ENCODE peak calls at places on chromosomes 5 and 9, in ten cellular contexts. One of them, this sample, is unnamed.

GRCh38 chr5:93874080-93874479 is 132.7 kb upstream of the POU5F2 start:
- DNase-seq in NCI-H1092: no peak
- DNase-seq in GM20000: peak; percentile 9
- DNase-seq in osteoblast: peak; percentile 75
- DNase-seq in stimulated activated naive CD4-positive, alpha-beta T cell: no peak
- DNase-seq in T-helper 9 cell: no peak
- DNase-seq in HuH-7: no peak
- DNase-seq in A172: peak; percentile 4
- DNase-seq in anterior cingulate cortex: no peak
- DNase-seq in AG08395: no peak
- DNase-seq in this sample: no peak

GRCh38 chr5:142500506-142500905 is 175.7 kb upstream of the SPRY4 start:
- DNase-seq in stimulated activated naive CD4-positive, alpha-beta T cell: no peak
- DNase-seq in GM20000: no peak
- DNase-seq in NCI-H1092: no peak
- DNase-seq in T-helper 9 cell: no peak
- DNase-seq in osteoblast: no peak
- DNase-seq in HuH-7: no peak
- DNase-seq in A172: no peak
- DNase-seq in anterior cingulate cortex: no peak
- DNase-seq in AG08395: no peak
- DNase-seq in this sample: no peak

GRCh38 chr5:43602456-43602817 is 543 bp upstream of the NNT start:
- DNase-seq in osteoblast: peak; percentile 87
- DNase-seq in AG08395: peak; percentile 51
- DNase-seq in stimulated activated naive CD4-positive, alpha-beta T cell: peak; percentile 4
- DNase-seq in A172: peak; percentile 56
- DNase-seq in NCI-H1092: peak; percentile 34
- DNase-seq in anterior cingulate cortex: no peak
- DNase-seq in T-helper 9 cell: peak; percentile 1
- DNase-seq in GM20000: peak; percentile 32
- DNase-seq in HuH-7: peak; percentile 55
- DNase-seq in this sample: peak; percentile 53

GRCh38 chr5:84383816-84384603 is 670 bp downstream of the EDIL3 start:
- DNase-seq in osteoblast: peak; percentile 88
- DNase-seq in stimulated activated naive CD4-positive, alpha-beta T cell: no peak
- DNase-seq in AG08395: no peak
- DNase-seq in NCI-H1092: no peak
- DNase-seq in HuH-7: peak; percentile 36
- DNase-seq in A172: peak; percentile 36
- DNase-seq in GM20000: peak; percentile 10
- DNase-seq in anterior cingulate cortex: peak; percentile 31
- DNase-seq in T-helper 9 cell: no peak
- DNase-seq in this sample: peak; percentile 25

GRCh38 chr5:137289856-137290255 is 209.3 kb downstream of the SPOCK1 start:
- DNase-seq in AG08395: no peak
- DNase-seq in anterior cingulate cortex: no peak
- DNase-seq in A172: no peak
- DNase-seq in NCI-H1092: no peak
- DNase-seq in stimulated activated naive CD4-positive, alpha-beta T cell: no peak
- DNase-seq in T-helper 9 cell: no peak
- DNase-seq in HuH-7: no peak
- DNase-seq in GM20000: no peak
- DNase-seq in osteoblast: no peak
- DNase-seq in this sample: no peak

GRCh38 chr5:73118331-73119011 is 1.9 kb upstream of the TMEM171 start:
- DNase-seq in HuH-7: no peak
- DNase-seq in osteoblast: peak; percentile 80
- DNase-seq in stimulated activated naive CD4-positive, alpha-beta T cell: no peak
- DNase-seq in AG08395: no peak
- DNase-seq in A172: no peak
- DNase-seq in GM20000: no peak
- DNase-seq in anterior cingulate cortex: no peak
- DNase-seq in NCI-H1092: no peak
- DNase-seq in T-helper 9 cell: no peak
- DNase-seq in this sample: no peak

GRCh38 chr5:130000460-130000859 is 96.2 kb downstream of the CHSY3 start:
- DNase-seq in HuH-7: no peak
- DNase-seq in NCI-H1092: no peak
- DNase-seq in stimulated activated naive CD4-positive, alpha-beta T cell: no peak
- DNase-seq in A172: no peak
- DNase-seq in GM20000: no peak
- DNase-seq in osteoblast: no peak
- DNase-seq in anterior cingulate cortex: no peak
- DNase-seq in T-helper 9 cell: no peak
- DNase-seq in AG08395: no peak
- DNase-seq in this sample: no peak

GRCh38 chr5:28301676-28302075 is 1263.3 kb upstream of the CDH9 start:
- DNase-seq in NCI-H1092: no peak
- DNase-seq in osteoblast: no peak
- DNase-seq in A172: peak; percentile 95
- DNase-seq in AG08395: no peak
- DNase-seq in GM20000: no peak
- DNase-seq in T-helper 9 cell: no peak
- DNase-seq in HuH-7: no peak
- DNase-seq in anterior cingulate cortex: no peak
- DNase-seq in stimulated activated naive CD4-positive, alpha-beta T cell: no peak
- DNase-seq in this sample: peak; percentile 96

GRCh38 chr5:24161559-24161958 is 483.2 kb downstream of the CDH10 start:
- DNase-seq in AG08395: no peak
- DNase-seq in osteoblast: no peak
- DNase-seq in HuH-7: no peak
- DNase-seq in A172: peak; percentile 73
- DNase-seq in T-helper 9 cell: no peak
- DNase-seq in stimulated activated naive CD4-positive, alpha-beta T cell: no peak
- DNase-seq in GM20000: no peak
- DNase-seq in NCI-H1092: no peak
- DNase-seq in anterior cingulate cortex: no peak
- DNase-seq in this sample: peak; percentile 79

GRCh38 chr5:65034782-65035181 is 266.1 kb downstream of the CWC27 start:
- DNase-seq in A172: no peak
- DNase-seq in GM20000: no peak
- DNase-seq in osteoblast: no peak
- DNase-seq in NCI-H1092: no peak
- DNase-seq in AG08395: no peak
- DNase-seq in HuH-7: no peak
- DNase-seq in anterior cingulate cortex: no peak
- DNase-seq in T-helper 9 cell: no peak
- DNase-seq in stimulated activated naive CD4-positive, alpha-beta T cell: no peak
- DNase-seq in this sample: no peak

GRCh38 chr9:113988385-113988784 is 89.7 kb downstream of the AMBP start:
- DNase-seq in AG08395: no peak
- DNase-seq in NCI-H1092: no peak
- DNase-seq in GM20000: no peak
- DNase-seq in T-helper 9 cell: no peak
- DNase-seq in osteoblast: peak; percentile 38
- DNase-seq in A172: no peak
- DNase-seq in anterior cingulate cortex: no peak
- DNase-seq in stimulated activated naive CD4-positive, alpha-beta T cell: no peak
- DNase-seq in HuH-7: no peak
- DNase-seq in this sample: no peak

GRCh38 chr5:73129143-73129542 is 8.8 kb downstream of the TMEM171 start:
- DNase-seq in osteoblast: no peak
- DNase-seq in T-helper 9 cell: no peak
- DNase-seq in NCI-H1092: no peak
- DNase-seq in HuH-7: no peak
- DNase-seq in anterior cingulate cortex: no peak
- DNase-seq in A172: peak; percentile 20
- DNase-seq in GM20000: no peak
- DNase-seq in AG08395: no peak
- DNase-seq in stimulated activated naive CD4-positive, alpha-beta T cell: no peak
- DNase-seq in this sample: no peak

GRCh38 chr9:88775037-88775471 is 216.2 kb upstream of the S1PR3 start:
- DNase-seq in NCI-H1092: no peak
- DNase-seq in HuH-7: no peak
- DNase-seq in GM20000: no peak
- DNase-seq in A172: peak; percentile 78
- DNase-seq in osteoblast: no peak
- DNase-seq in anterior cingulate cortex: no peak
- DNase-seq in T-helper 9 cell: no peak
- DNase-seq in stimulated activated naive CD4-positive, alpha-beta T cell: no peak
- DNase-seq in AG08395: peak; percentile 59
- DNase-seq in this sample: no peak

GRCh38 chr5:143685416-143685815 is 126.5 kb upstream of the HMHB1 start:
- DNase-seq in NCI-H1092: no peak
- DNase-seq in T-helper 9 cell: no peak
- DNase-seq in osteoblast: no peak
- DNase-seq in stimulated activated naive CD4-positive, alpha-beta T cell: no peak
- DNase-seq in anterior cingulate cortex: no peak
- DNase-seq in HuH-7: no peak
- DNase-seq in A172: no peak
- DNase-seq in AG08395: no peak
- DNase-seq in GM20000: peak; percentile 5
- DNase-seq in this sample: no peak

GRCh38 chr5:67014957-67015400 is 181.6 kb downstream of the CD180 start:
- DNase-seq in stimulated activated naive CD4-positive, alpha-beta T cell: no peak
- DNase-seq in AG08395: no peak
- DNase-seq in HuH-7: no peak
- DNase-seq in GM20000: no peak
- DNase-seq in NCI-H1092: no peak
- DNase-seq in osteoblast: no peak
- DNase-seq in A172: no peak
- DNase-seq in T-helper 9 cell: no peak
- DNase-seq in anterior cingulate cortex: no peak
- DNase-seq in this sample: no peak

GRCh38 chr5:74402553-74402952 is 238.0 kb downstream of the ENC1 start:
- DNase-seq in NCI-H1092: peak; percentile 33
- DNase-seq in A172: no peak
- DNase-seq in HuH-7: no peak
- DNase-seq in GM20000: no peak
- DNase-seq in T-helper 9 cell: no peak
- DNase-seq in anterior cingulate cortex: peak; percentile 45
- DNase-seq in osteoblast: peak; percentile 58
- DNase-seq in stimulated activated naive CD4-positive, alpha-beta T cell: no peak
- DNase-seq in AG08395: no peak
- DNase-seq in this sample: no peak

GRCh38 chr5:132300572-132301340 is 6.6 kb downstream of the SLC22A4 start:
- DNase-seq in HuH-7: no peak
- DNase-seq in AG08395: no peak
- DNase-seq in A172: no peak
- DNase-seq in T-helper 9 cell: no peak
- DNase-seq in osteoblast: no peak
- DNase-seq in anterior cingulate cortex: no peak
- DNase-seq in GM20000: no peak
- DNase-seq in NCI-H1092: no peak
- DNase-seq in stimulated activated naive CD4-positive, alpha-beta T cell: no peak
- DNase-seq in this sample: no peak

GRCh38 chr5:95631991-95632675 is 12.2 kb downstream of the GPR150 start:
- DNase-seq in stimulated activated naive CD4-positive, alpha-beta T cell: peak; percentile 55
- DNase-seq in HuH-7: no peak
- DNase-seq in AG08395: peak; percentile 46
- DNase-seq in anterior cingulate cortex: no peak
- DNase-seq in T-helper 9 cell: peak; percentile 53
- DNase-seq in NCI-H1092: no peak
- DNase-seq in A172: peak; percentile 77
- DNase-seq in GM20000: peak; percentile 40
- DNase-seq in osteoblast: peak; percentile 91
- DNase-seq in this sample: peak; percentile 76

GRCh38 chr5:97550818-97551217 is 367.8 kb upstream of the RIOK2 start:
- DNase-seq in HuH-7: no peak
- DNase-seq in anterior cingulate cortex: no peak
- DNase-seq in stimulated activated naive CD4-positive, alpha-beta T cell: no peak
- DNase-seq in A172: no peak
- DNase-seq in AG08395: no peak
- DNase-seq in T-helper 9 cell: no peak
- DNase-seq in NCI-H1092: no peak
- DNase-seq in osteoblast: no peak
- DNase-seq in GM20000: no peak
- DNase-seq in this sample: no peak

GRCh38 chr5:90264930-90265857 is 144.4 kb downstream of the CETN3 start:
- DNase-seq in NCI-H1092: peak; percentile 20
- DNase-seq in GM20000: peak; percentile 41
- DNase-seq in T-helper 9 cell: peak; percentile 9
- DNase-seq in HuH-7: peak; percentile 5
- DNase-seq in A172: peak; percentile 67
- DNase-seq in anterior cingulate cortex: peak; percentile 72
- DNase-seq in osteoblast: peak; percentile 86
- DNase-seq in AG08395: peak; percentile 56
- DNase-seq in stimulated activated naive CD4-positive, alpha-beta T cell: peak; percentile 0
- DNase-seq in this sample: no peak

GRCh38 chr5:7714119-7714518 is 136.8 kb downstream of the CFAP90 start:
- DNase-seq in AG08395: no peak
- DNase-seq in osteoblast: no peak
- DNase-seq in A172: peak; percentile 86
- DNase-seq in HuH-7: no peak
- DNase-seq in anterior cingulate cortex: no peak
- DNase-seq in stimulated activated naive CD4-positive, alpha-beta T cell: no peak
- DNase-seq in NCI-H1092: no peak
- DNase-seq in GM20000: no peak
- DNase-seq in T-helper 9 cell: no peak
- DNase-seq in this sample: peak; percentile 50

GRCh38 chr5:6086871-6087270 is 291.5 kb downstream of the MED10 start:
- DNase-seq in anterior cingulate cortex: no peak
- DNase-seq in osteoblast: no peak
- DNase-seq in T-helper 9 cell: no peak
- DNase-seq in GM20000: no peak
- DNase-seq in AG08395: no peak
- DNase-seq in stimulated activated naive CD4-positive, alpha-beta T cell: no peak
- DNase-seq in HuH-7: no peak
- DNase-seq in NCI-H1092: no peak
- DNase-seq in A172: no peak
- DNase-seq in this sample: no peak

GRCh38 chr9:6214903-6215302 is 704 bp upstream of the IL33 start:
- DNase-seq in anterior cingulate cortex: no peak
- DNase-seq in NCI-H1092: no peak
- DNase-seq in AG08395: no peak
- DNase-seq in GM20000: no peak
- DNase-seq in HuH-7: no peak
- DNase-seq in A172: no peak
- DNase-seq in T-helper 9 cell: no peak
- DNase-seq in stimulated activated naive CD4-positive, alpha-beta T cell: no peak
- DNase-seq in osteoblast: no peak
- DNase-seq in this sample: no peak

GRCh38 chr5:71731015-71731414 is 11.9 kb downstream of the CARTPT start:
- DNase-seq in HuH-7: no peak
- DNase-seq in A172: no peak
- DNase-seq in GM20000: no peak
- DNase-seq in stimulated activated naive CD4-positive, alpha-beta T cell: no peak
- DNase-seq in T-helper 9 cell: no peak
- DNase-seq in NCI-H1092: no peak
- DNase-seq in osteoblast: no peak
- DNase-seq in anterior cingulate cortex: no peak
- DNase-seq in AG08395: no peak
- DNase-seq in this sample: no peak

GRCh38 chr5:109612278-109612905 is 77.3 kb upstream of the MAN2A1 start:
- DNase-seq in T-helper 9 cell: no peak
- DNase-seq in A172: no peak
- DNase-seq in GM20000: no peak
- DNase-seq in anterior cingulate cortex: peak; percentile 58
- DNase-seq in NCI-H1092: no peak
- DNase-seq in HuH-7: no peak
- DNase-seq in osteoblast: no peak
- DNase-seq in stimulated activated naive CD4-positive, alpha-beta T cell: no peak
- DNase-seq in AG08395: no peak
- DNase-seq in this sample: no peak

GRCh38 chr9:127935765-127936221 is 1.9 kb downstream of the DPM2 start:
- DNase-seq in anterior cingulate cortex: no peak
- DNase-seq in osteoblast: peak; percentile 92
- DNase-seq in AG08395: no peak
- DNase-seq in T-helper 9 cell: no peak
- DNase-seq in HuH-7: no peak
- DNase-seq in A172: no peak
- DNase-seq in GM20000: no peak
- DNase-seq in NCI-H1092: no peak
- DNase-seq in stimulated activated naive CD4-positive, alpha-beta T cell: no peak
- DNase-seq in this sample: no peak

GRCh38 chr5:88524941-88525340 is 256.3 kb upstream of the TMEM161B start:
- DNase-seq in stimulated activated naive CD4-positive, alpha-beta T cell: no peak
- DNase-seq in A172: no peak
- DNase-seq in anterior cingulate cortex: no peak
- DNase-seq in osteoblast: no peak
- DNase-seq in AG08395: no peak
- DNase-seq in NCI-H1092: no peak
- DNase-seq in T-helper 9 cell: no peak
- DNase-seq in GM20000: no peak
- DNase-seq in HuH-7: no peak
- DNase-seq in this sample: no peak

GRCh38 chr9:96766199-96766598 is 11.7 kb downstream of the ZNF510 start:
- DNase-seq in GM20000: no peak
- DNase-seq in osteoblast: no peak
- DNase-seq in anterior cingulate cortex: no peak
- DNase-seq in AG08395: no peak
- DNase-seq in A172: no peak
- DNase-seq in NCI-H1092: no peak
- DNase-seq in T-helper 9 cell: no peak
- DNase-seq in stimulated activated naive CD4-positive, alpha-beta T cell: no peak
- DNase-seq in HuH-7: no peak
- DNase-seq in this sample: no peak

This sample was measured in RCC 7860.